ENCODE peak calls at places on chromosomes 11 and 22, in nine cellular contexts. U, C, A, R, V, N, I, G and H are unnamed samples.

GRCh38 chr11:64449381-64450167 is 90.6 kb downstream of the RPS6KA4 start:
- DNase-seq in A (peak), N (no peak), U (peak), I (no peak), R (peak), C (peak), G (peak), V (peak), H (no peak)

GRCh38 chr22:48098936-48099245 is 1336.4 kb downstream of the TBC1D22A start:
- DNase-seq in N (no peak), I (peak), A (no peak), C (no peak), V (no peak), G (no peak), U (no peak), R (no peak), H (no peak)

GRCh38 chr11:72768581-72768980 is 16.4 kb upstream of the ARAP1 start:
- DNase-seq in I (no peak), U (no peak), V (no peak), C (no peak), A (no peak), N (no peak), G (no peak), R (no peak), H (no peak)

GRCh38 chr11:61507962-61508824 is at the start of gene LRRC10B:
- DNase-seq in R (peak), V (peak), C (no peak), G (no peak), I (no peak), U (peak), N (no peak), A (no peak), H (no peak)

GRCh38 chr11:134342572-134343340 is 11.0 kb downstream of the GLB1L2 start:
- DNase-seq in G (no peak), I (no peak), R (no peak), A (no peak), U (no peak), C (no peak), V (no peak), N (peak), H (no peak)

GRCh38 chr11:66810576-66811185 is 32.6 kb upstream of the RCE1 start:
- DNase-seq in A (no peak), G (no peak), U (no peak), V (no peak), R (no peak), C (no peak), I (no peak), N (no peak), H (no peak)

GRCh38 chr11:100574894-100575769 is 112.0 kb upstream of the ARHGAP42 start:
- DNase-seq in R (no peak), G (no peak), N (no peak), C (no peak), U (no peak), I (no peak), A (no peak), V (no peak), H (peak)

GRCh38 chr11:27214713-27215112 is 148.3 kb downstream of the CCDC34 start:
- DNase-seq in I (no peak), C (no peak), V (no peak), R (no peak), U (no peak), N (no peak), G (no peak), A (no peak), H (no peak)

GRCh38 chr11:46357483-46357936 is 10.2 kb downstream of the DGKZ start:
- DNase-seq in A (no peak), N (no peak), C (no peak), V (no peak), R (no peak), I (no peak), U (peak), G (no peak), H (no peak)

GRCh38 chr11:78802058-78802633 is 227.5 kb upstream of the NARS2 start:
- DNase-seq in V (no peak), U (no peak), C (no peak), G (no peak), N (no peak), R (no peak), I (no peak), A (no peak), H (peak)

GRCh38 chr22:31332010-31332409 is 14.1 kb downstream of the PATZ1 start:
- DNase-seq in U (no peak), N (no peak), C (no peak), R (no peak), A (no peak), V (no peak), G (no peak), I (no peak), H (no peak)

GRCh38 chr11:73087730-73088129 is 54.4 kb downstream of the FCHSD2 start:
- DNase-seq in N (no peak), U (no peak), I (no peak), A (no peak), G (no peak), V (no peak), R (peak), C (no peak), H (no peak)

GRCh38 chr22:24433868-24434471 is 6.6 kb downstream of the ADORA2A start:
- DNase-seq in A (no peak), I (no peak), G (no peak), U (peak), V (peak), N (peak), R (peak), C (no peak), H (no peak)

GRCh38 chr11:77118086-77118485 is 10.0 kb upstream of the MYO7A start:
- DNase-seq in I (no peak), R (no peak), N (peak), A (no peak), U (no peak), V (no peak), G (no peak), C (no peak), H (no peak)
- H3K4me3 ChIP-seq in I (no peak), R (no peak), N (no peak), A (no peak), U (no peak), V (no peak), G (no peak), C (no peak), H (no peak)

GRCh38 chr22:17303840-17304779 is 65.2 kb upstream of the CECR2 start:
- DNase-seq in N (no peak), A (no peak), C (peak), R (peak), I (no peak), U (peak), V (no peak), G (no peak), H (no peak)
- TF ChIP-seq CTCF in N (no peak), A (no peak), C (no peak), R (no peak), I (no peak), U (no peak), V (no peak), G (no peak), H (no peak)

GRCh38 chr11:33040127-33040861 is 922 bp downstream of the TCP11L1 start:
- DNase-seq in A (no peak), C (no peak), U (no peak), I (no peak), R (peak), G (no peak), V (no peak), N (no peak), H (no peak)

GRCh38 chr11:33044281-33044680 is 4.9 kb downstream of the TCP11L1 start:
- DNase-seq in U (no peak), N (no peak), A (no peak), I (no peak), G (peak), R (no peak), C (no peak), V (peak), H (no peak)

GRCh38 chr11:33039274-33040126 is at the start of gene TCP11L1:
- DNase-seq in V (no peak), N (peak), A (peak), U (peak), G (peak), C (peak), I (peak), R (peak), H (peak)

GRCh38 chr11:33043221-33043833 is 4.0 kb downstream of the TCP11L1 start:
- DNase-seq in G (no peak), U (no peak), A (no peak), V (no peak), I (no peak), R (no peak), N (no peak), C (no peak), H (no peak)

DNA sequence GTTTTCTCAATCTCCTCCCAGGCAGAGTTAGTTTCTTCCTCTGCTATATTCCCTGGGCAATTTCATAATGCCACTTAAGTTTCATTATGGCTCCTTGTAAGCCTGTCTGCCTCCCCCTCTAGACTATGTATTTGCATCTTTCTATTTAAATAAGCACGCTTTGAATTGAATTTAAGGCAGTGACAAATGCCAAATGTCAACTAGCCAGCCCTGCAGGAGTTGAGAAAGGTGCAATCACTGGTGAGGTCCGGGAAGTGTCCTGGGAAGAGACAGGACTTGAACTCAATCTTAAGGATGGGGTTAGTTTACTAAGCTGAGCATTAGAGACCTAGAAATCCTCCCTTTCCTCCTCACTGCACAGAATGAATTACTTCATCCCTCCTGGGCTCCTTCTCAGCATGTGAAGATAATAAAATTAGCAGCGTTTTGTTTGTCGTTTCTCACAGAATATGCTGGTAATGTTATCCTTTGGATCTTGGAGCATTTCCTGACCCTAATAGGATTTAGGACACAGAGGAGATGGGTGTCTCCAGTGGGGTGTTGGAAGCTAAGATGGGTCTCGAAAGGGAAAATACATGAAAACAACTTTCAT is 1.6 kb downstream of the TCP11L1 start:
- DNase-seq in V (no peak), I (no peak), U (no peak), G (no peak), N (no peak), R (peak), C (no peak), A (no peak), H (no peak)
- H3K4me3 ChIP-seq in V (no peak), I (peak), U (peak), G (no peak), N (peak), R (peak), C (no peak), A (no peak), H (no peak)

DNA sequence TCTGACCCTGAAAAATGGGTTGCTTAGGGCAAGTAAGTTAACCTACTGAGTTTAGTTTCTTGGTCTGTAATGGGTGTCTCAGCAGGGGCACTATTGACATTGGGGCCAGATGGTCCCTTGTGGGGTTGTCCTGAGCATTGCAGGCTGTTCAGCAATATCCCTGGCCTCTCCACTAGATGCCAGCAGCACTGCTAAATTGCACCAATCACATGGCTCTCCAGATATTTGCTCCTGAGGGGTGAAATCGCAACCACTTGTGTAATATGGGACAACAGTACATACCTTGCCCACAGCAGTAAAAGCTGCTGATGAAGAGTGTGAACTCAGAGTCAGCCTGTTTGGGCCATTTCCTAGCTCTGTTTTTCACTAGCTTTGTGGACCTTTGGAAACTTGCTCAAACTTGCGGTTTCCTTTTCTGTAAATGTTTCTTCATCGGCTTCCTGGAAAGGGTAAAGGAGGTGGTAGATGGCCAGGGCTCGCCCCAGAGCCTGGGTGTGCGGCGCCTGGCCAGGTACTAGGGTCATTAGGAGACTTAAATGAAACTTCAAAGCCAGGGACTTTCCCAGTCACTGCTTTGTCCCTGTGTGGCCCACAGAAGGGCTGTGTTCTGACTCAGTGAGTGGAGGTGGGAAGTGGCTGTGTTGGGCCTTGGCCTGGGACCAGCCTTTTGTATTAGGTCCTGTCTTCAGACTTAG is 13.0 kb downstream of the NCF4 start:
- DNase-seq in A (peak), N (peak), U (peak), I (peak), C (no peak), R (peak), G (no peak), V (peak), H (no peak)
- TF ChIP-seq CTCF in A (peak), N (peak), U (peak), I (no peak), C (no peak), R (peak), G (no peak), V (peak), H (peak)

DNA sequence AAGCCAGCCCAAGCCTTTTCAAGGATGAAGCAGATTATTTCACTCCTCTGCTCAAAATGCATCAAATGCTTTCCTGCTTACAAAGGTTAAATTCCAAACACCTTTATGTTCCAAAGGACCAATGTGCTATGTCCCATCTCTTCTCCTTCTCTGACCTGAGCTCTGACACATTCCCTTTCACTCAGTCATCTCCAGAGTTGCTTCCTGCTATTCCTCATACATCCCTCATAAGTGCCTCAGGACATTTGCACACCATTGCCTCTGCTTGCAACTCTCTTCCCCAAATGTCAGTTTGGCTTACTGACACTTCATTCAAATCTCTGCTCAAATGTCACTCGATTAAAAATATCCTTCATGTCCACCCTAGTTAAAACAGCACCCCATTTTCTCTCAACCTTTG is 53.3 kb upstream of the BMAL1 start:
- DNase-seq in U (no peak), I (no peak), G (no peak), N (no peak), A (no peak), R (no peak), C (no peak), V (peak), H (no peak)
- H3K4me3 ChIP-seq in U (no peak), I (no peak), G (no peak), N (no peak), A (no peak), R (no peak), C (no peak), V (no peak), H (no peak)